ENCODE peak calls at places on chromosomes 5 and 9, in nine cellular contexts. Y is HEK293T, N is GM12865, U is HFFc6, D is aorta, Q is PC-3, I is NCI-H1092, Z is ascending aorta, G is H54. K is an unnamed sample.

GRCh38 chr5:26023361-26023760 is 1015.0 kb downstream of the CDH9 start:
- DNase-seq in Y (no peak), N (no peak), U (no peak), D (no peak), Q (no peak), I (no peak), Z (no peak), G (no peak), K (no peak)

GRCh38 chr5:138564242-138564641 is 11.0 kb downstream of the HSPA9 start:
- DNase-seq in Y (no peak), N (no peak), U (no peak), D (no peak), Q (no peak), I (no peak), Z (no peak), G (no peak), K (no peak)

GRCh38 chr9:123929177-123929869 is 603 bp downstream of the DENND1A start:
- DNase-seq in Y (no peak), N (peak), U (no peak), D (no peak), Q (no peak), I (no peak), Z (no peak), G (peak), K (no peak)

GRCh38 chr5:643811-644271 is 31.7 kb downstream of the CEP72 start:
- DNase-seq in Y (no peak), N (peak), U (no peak), D (peak), Q (no peak), I (no peak), Z (no peak), G (no peak), K (peak)

GRCh38 chr9:87862536-87863268 is 20.0 kb upstream of the SPATA31E1 start:
- DNase-seq in Y (no peak), N (no peak), U (peak), D (no peak), Q (peak), I (no peak), Z (no peak), G (peak), K (no peak)

GRCh38 chr5:139740138-139740992 is 55.2 kb upstream of the PSD2 start:
- DNase-seq in Y (no peak), N (peak), U (no peak), D (no peak), Q (no peak), I (no peak), Z (no peak), G (no peak), K (no peak)

GRCh38 chr9:132541051-132541450 is 41.4 kb upstream of the BARHL1 start:
- DNase-seq in Y (no peak), N (no peak), U (no peak), D (peak), Q (no peak), I (no peak), Z (no peak), G (no peak), K (no peak)

GRCh38 chr5:149730620-149731331 is 666 bp downstream of the PPARGC1B start:
- DNase-seq in Y (peak), N (peak), U (no peak), D (peak), Q (peak), I (peak), Z (no peak), G (peak), K (peak)

GRCh38 chr5:101390317-101390908 is 487.3 kb upstream of the ST8SIA4 start:
- DNase-seq in Y (peak), N (peak), U (peak), D (no peak), Q (peak), I (no peak), Z (no peak), G (no peak), K (no peak)

GRCh38 chr9:132721661-132722060 is 51.4 kb downstream of the GTF3C4 start:
- DNase-seq in Y (no peak), N (no peak), U (no peak), D (no peak), Q (no peak), I (no peak), Z (no peak), G (no peak), K (peak)

GRCh38 chr5:144315026-144315425 is 144.4 kb downstream of the KCTD16 start:
- DNase-seq in Y (no peak), N (no peak), U (no peak), D (no peak), Q (no peak), I (no peak), Z (no peak), G (no peak), K (no peak)

GRCh38 chr5:10441992-10442435 is 335 bp downstream of the ROPN1L start:
- DNase-seq in Y (no peak), N (peak), U (no peak), D (peak), Q (no peak), I (no peak), Z (no peak), G (no peak), K (no peak)

GRCh38 chr9:80692751-80693150 is 996.6 kb downstream of the TLE1 start:
- DNase-seq in Y (no peak), N (no peak), U (no peak), D (no peak), Q (no peak), I (no peak), Z (no peak), G (no peak), K (no peak)

GRCh38 chr5:24773241-24773640 is 128.5 kb upstream of the CDH10 start:
- DNase-seq in Y (no peak), N (no peak), U (no peak), D (no peak), Q (peak), I (no peak), Z (no peak), G (no peak), K (no peak)

GRCh38 chr9:71210326-71210725 is 88.9 kb upstream of the TRPM3 start:
- DNase-seq in Y (no peak), N (no peak), U (no peak), D (no peak), Q (no peak), I (no peak), Z (no peak), G (no peak), K (no peak)

GRCh38 chr9:4489919-4490704 is at the start of gene SLC1A1:
- DNase-seq in Y (peak), N (peak), U (no peak), D (peak), Q (peak), I (peak), Z (peak), G (peak), K (peak)

K was measured in upper lobe of right lung.